ENCODE peak calls at places on chromosomes 4 and X, in nine cellular contexts. One of them, this sample, is unnamed.

GRCh38 chrX:9352243-9352642 is 112.6 kb upstream of the TBL1X start:
- DNase-seq in AG10803: no peak
- DNase-seq in cardiac muscle cell: no peak
- DNase-seq in tibial artery: no peak
- DNase-seq in NB4: no peak
- DNase-seq in WTC11: no peak
- DNase-seq in fibroblast of lung: no peak
- DNase-seq in CD14-positive monocyte: no peak
- DNase-seq in HepG2: no peak
- DNase-seq in this sample: no peak

GRCh38 chr4:30821891-30822612 is 101.9 kb downstream of the PCDH7 start:
- DNase-seq in AG10803: no peak
- DNase-seq in cardiac muscle cell: no peak
- DNase-seq in tibial artery: no peak
- DNase-seq in NB4: no peak
- DNase-seq in WTC11: no peak
- DNase-seq in fibroblast of lung: peak
- DNase-seq in CD14-positive monocyte: no peak
- DNase-seq in HepG2: no peak
- DNase-seq in this sample: no peak

GRCh38 chrX:107674480-107675364 is 46.4 kb downstream of the PRPS1 start:
- DNase-seq in AG10803: peak
- DNase-seq in cardiac muscle cell: no peak
- DNase-seq in tibial artery: peak
- DNase-seq in NB4: peak
- DNase-seq in WTC11: no peak
- DNase-seq in fibroblast of lung: peak
- DNase-seq in CD14-positive monocyte: peak
- DNase-seq in HepG2: no peak
- DNase-seq in this sample: no peak

GRCh38 chrX:63686878-63687714 is 97.9 kb downstream of the ARHGEF9 start:
- DNase-seq in AG10803: peak
- DNase-seq in cardiac muscle cell: peak
- DNase-seq in tibial artery: no peak
- DNase-seq in NB4: peak
- DNase-seq in WTC11: peak
- DNase-seq in fibroblast of lung: peak
- DNase-seq in CD14-positive monocyte: no peak
- DNase-seq in HepG2: peak
- DNase-seq in this sample: no peak

GRCh38 chrX:118802857-118803256 is 20.8 kb upstream of the ZCCHC12 start:
- DNase-seq in AG10803: peak
- DNase-seq in cardiac muscle cell: no peak
- DNase-seq in tibial artery: no peak
- DNase-seq in NB4: peak
- DNase-seq in WTC11: no peak
- DNase-seq in fibroblast of lung: peak
- DNase-seq in CD14-positive monocyte: no peak
- DNase-seq in HepG2: no peak
- DNase-seq in this sample: no peak

GRCh38 chrX:150942958-150943594 is 40.1 kb upstream of the HMGB3 start:
- DNase-seq in AG10803: no peak
- DNase-seq in cardiac muscle cell: peak
- DNase-seq in tibial artery: no peak
- DNase-seq in NB4: no peak
- DNase-seq in WTC11: no peak
- DNase-seq in fibroblast of lung: peak
- DNase-seq in CD14-positive monocyte: no peak
- DNase-seq in HepG2: no peak
- DNase-seq in this sample: no peak

GRCh38 chr4:116023049-116023448 is 909.6 kb upstream of the NDST4 start:
- DNase-seq in AG10803: no peak
- DNase-seq in cardiac muscle cell: no peak
- DNase-seq in tibial artery: no peak
- DNase-seq in NB4: no peak
- DNase-seq in WTC11: no peak
- DNase-seq in fibroblast of lung: no peak
- DNase-seq in CD14-positive monocyte: no peak
- DNase-seq in HepG2: no peak
- DNase-seq in this sample: no peak

GRCh38 chrX:1086444-1087409 is 125.7 kb downstream of the CRLF2 start:
- DNase-seq in AG10803: peak
- DNase-seq in cardiac muscle cell: no peak
- DNase-seq in tibial artery: no peak
- DNase-seq in NB4: no peak
- DNase-seq in WTC11: no peak
- DNase-seq in fibroblast of lung: no peak
- DNase-seq in CD14-positive monocyte: no peak
- DNase-seq in HepG2: no peak
- DNase-seq in this sample: no peak

GRCh38 chr4:112031712-112032328 is 113.4 kb upstream of the FAM241A start:
- DNase-seq in AG10803: peak
- DNase-seq in cardiac muscle cell: peak
- DNase-seq in tibial artery: no peak
- DNase-seq in NB4: peak
- DNase-seq in WTC11: no peak
- DNase-seq in fibroblast of lung: peak
- DNase-seq in CD14-positive monocyte: no peak
- DNase-seq in HepG2: peak
- DNase-seq in this sample: peak

GRCh38 chr4:3753711-3754412 is 12.3 kb upstream of the ADRA2C start:
- DNase-seq in AG10803: no peak
- DNase-seq in cardiac muscle cell: no peak
- DNase-seq in tibial artery: no peak
- DNase-seq in NB4: no peak
- DNase-seq in WTC11: no peak
- DNase-seq in fibroblast of lung: no peak
- DNase-seq in CD14-positive monocyte: no peak
- DNase-seq in HepG2: no peak
- DNase-seq in this sample: no peak

GRCh38 chr4:3355266-3355748 is 62.5 kb downstream of the RGS12 start:
- DNase-seq in AG10803: no peak
- DNase-seq in cardiac muscle cell: no peak
- DNase-seq in tibial artery: no peak
- DNase-seq in NB4: no peak
- DNase-seq in WTC11: no peak
- DNase-seq in fibroblast of lung: no peak
- DNase-seq in CD14-positive monocyte: no peak
- DNase-seq in HepG2: no peak
- DNase-seq in this sample: no peak

GRCh38 chrX:7996414-7996813 is 69.2 kb upstream of the PNPLA4 start:
- DNase-seq in AG10803: peak
- DNase-seq in cardiac muscle cell: peak
- DNase-seq in tibial artery: no peak
- DNase-seq in NB4: peak
- DNase-seq in WTC11: peak
- DNase-seq in fibroblast of lung: peak
- DNase-seq in CD14-positive monocyte: no peak
- DNase-seq in HepG2: peak
- DNase-seq in this sample: peak

GRCh38 chr4:150297861-150298474 is 219.7 kb downstream of the DCLK2 start:
- DNase-seq in AG10803: peak
- DNase-seq in cardiac muscle cell: peak
- DNase-seq in tibial artery: peak
- DNase-seq in NB4: peak
- DNase-seq in WTC11: peak
- DNase-seq in fibroblast of lung: peak
- DNase-seq in CD14-positive monocyte: no peak
- DNase-seq in HepG2: peak
- DNase-seq in this sample: peak
- TF ChIP-seq CTCF in AG10803: peak
- TF ChIP-seq CTCF in cardiac muscle cell: peak
- TF ChIP-seq CTCF in tibial artery: peak
- TF ChIP-seq CTCF in NB4: peak
- TF ChIP-seq CTCF in WTC11: peak
- TF ChIP-seq CTCF in fibroblast of lung: peak
- TF ChIP-seq CTCF in CD14-positive monocyte: peak
- TF ChIP-seq CTCF in HepG2: peak
- TF ChIP-seq CTCF in this sample: peak

DNA sequence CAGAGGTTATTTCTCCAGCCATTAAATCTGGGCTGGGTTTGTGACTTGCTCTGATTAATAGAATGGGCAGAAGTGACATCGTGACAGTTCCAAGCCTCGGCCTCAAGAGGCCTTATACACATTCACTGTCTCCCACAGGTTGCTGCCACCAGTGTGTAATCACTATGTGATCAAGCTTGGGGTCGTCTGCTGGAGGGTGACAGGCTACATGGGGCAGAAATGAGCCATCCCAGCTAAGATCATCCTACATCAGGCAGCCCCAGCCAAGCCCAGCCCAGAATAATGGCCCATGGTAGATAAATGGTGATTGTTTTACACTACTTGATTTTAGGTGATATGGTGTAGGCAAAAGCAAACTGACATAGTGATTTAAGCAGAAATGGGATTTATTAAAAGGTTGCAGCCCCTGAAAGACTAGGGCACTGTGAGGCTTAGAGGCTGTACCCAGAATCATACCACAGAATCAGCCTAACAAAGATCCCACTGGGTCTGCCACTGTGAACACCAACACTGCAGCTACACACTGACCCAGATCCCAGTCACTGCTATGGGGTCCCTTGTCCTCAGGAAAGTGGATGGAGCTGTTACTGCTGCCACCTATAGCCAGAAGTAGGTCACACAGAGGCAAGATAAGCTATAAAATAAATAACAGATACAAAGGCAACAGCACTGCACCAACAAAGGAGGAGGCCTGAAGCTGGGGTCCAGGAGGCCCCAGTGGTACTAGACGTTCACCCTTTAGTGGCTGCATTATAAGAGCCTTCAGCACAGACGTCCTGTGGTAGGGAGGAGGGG is 159.6 kb upstream of the RBPJ start:
- DNase-seq in AG10803: no peak
- DNase-seq in cardiac muscle cell: no peak
- DNase-seq in tibial artery: no peak
- DNase-seq in NB4: peak
- DNase-seq in WTC11: peak
- DNase-seq in fibroblast of lung: no peak
- DNase-seq in CD14-positive monocyte: no peak
- DNase-seq in HepG2: peak
- DNase-seq in this sample: peak
- TF ChIP-seq CTCF in AG10803: peak
- TF ChIP-seq CTCF in cardiac muscle cell: peak
- TF ChIP-seq CTCF in tibial artery: no peak
- TF ChIP-seq CTCF in NB4: peak
- TF ChIP-seq CTCF in WTC11: no peak
- TF ChIP-seq CTCF in fibroblast of lung: no peak
- TF ChIP-seq CTCF in CD14-positive monocyte: no peak
- TF ChIP-seq CTCF in HepG2: peak
- TF ChIP-seq CTCF in this sample: peak

GRCh38 chr4:47510506-47511143 is 25.6 kb downstream of the ATP10D start:
- DNase-seq in AG10803: peak
- DNase-seq in cardiac muscle cell: no peak
- DNase-seq in tibial artery: no peak
- DNase-seq in NB4: peak
- DNase-seq in WTC11: no peak
- DNase-seq in fibroblast of lung: peak
- DNase-seq in CD14-positive monocyte: no peak
- DNase-seq in HepG2: no peak
- DNase-seq in this sample: no peak
- TF ChIP-seq CTCF in AG10803: peak
- TF ChIP-seq CTCF in cardiac muscle cell: peak
- TF ChIP-seq CTCF in tibial artery: peak
- TF ChIP-seq CTCF in NB4: no peak
- TF ChIP-seq CTCF in WTC11: no peak
- TF ChIP-seq CTCF in fibroblast of lung: no peak
- TF ChIP-seq CTCF in CD14-positive monocyte: peak
- TF ChIP-seq CTCF in HepG2: no peak
- TF ChIP-seq CTCF in this sample: peak

GRCh38 chrX:104370089-104370488 is 115.4 kb upstream of the ESX1 start:
- DNase-seq in AG10803: peak
- DNase-seq in cardiac muscle cell: peak
- DNase-seq in tibial artery: no peak
- DNase-seq in NB4: peak
- DNase-seq in WTC11: peak
- DNase-seq in fibroblast of lung: no peak
- DNase-seq in CD14-positive monocyte: no peak
- DNase-seq in HepG2: peak
- DNase-seq in this sample: no peak
- TF ChIP-seq CTCF in AG10803: no peak
- TF ChIP-seq CTCF in cardiac muscle cell: peak
- TF ChIP-seq CTCF in tibial artery: no peak
- TF ChIP-seq CTCF in NB4: no peak
- TF ChIP-seq CTCF in WTC11: no peak
- TF ChIP-seq CTCF in fibroblast of lung: no peak
- TF ChIP-seq CTCF in CD14-positive monocyte: no peak
- TF ChIP-seq CTCF in HepG2: peak
- TF ChIP-seq CTCF in this sample: peak